ENCODE peak calls at places on chromosomes 13 and 19, in four cellular contexts. Y is pancreas, F is A549, U is ovary. Z is an unnamed sample.

GRCh38 chr13:76470991-76471390 is 415.2 kb downstream of the KCTD12 start:
- DNase-seq in Y (no peak), F (no peak), U (no peak), Z (no peak)

GRCh38 chr19:15769586-15769985 is 17.9 kb upstream of the OR10H5 start:
- DNase-seq in Y (no peak), F (no peak), U (no peak), Z (no peak)

GRCh38 chr19:14561832-14562351 is 10.0 kb downstream of the NDUFB7 start:
- DNase-seq in Y (no peak), F (no peak), U (peak), Z (peak)

GRCh38 chr13:59303433-59303832 is 860.3 kb downstream of the DIAPH3 start:
- DNase-seq in Y (no peak), F (no peak), U (no peak), Z (no peak)

GRCh38 chr19:7400815-7401214 is 52.1 kb downstream of the ARHGEF18 start:
- DNase-seq in Y (no peak), F (no peak), U (no peak), Z (no peak)

GRCh38 chr13:113589961-113590339 is 5.4 kb downstream of the TFDP1 start:
- DNase-seq in Y (peak), F (no peak), U (peak), Z (peak)

GRCh38 chr13:32984857-32985626 is 31.2 kb upstream of the KL start:
- DNase-seq in Y (no peak), F (peak), U (no peak), Z (no peak)

GRCh38 chr19:4913996-4914735 is 4.9 kb downstream of the UHRF1 start:
- DNase-seq in Y (no peak), F (no peak), U (no peak), Z (no peak)

GRCh38 chr19:6087074-6087506 is 23.2 kb downstream of the RFX2 start:
- DNase-seq in Y (no peak), F (no peak), U (no peak), Z (no peak)

GRCh38 chr13:106488075-106488474 is 47.4 kb downstream of the EFNB2 start:
- DNase-seq in Y (no peak), F (no peak), U (no peak), Z (no peak)

GRCh38 chr19:42129399-42130253 is 2.6 kb downstream of the POU2F2 start:
- DNase-seq in Y (no peak), F (no peak), U (no peak), Z (peak)

GRCh38 chr13:76512676-76513277 is 373.4 kb downstream of the KCTD12 start:
- DNase-seq in Y (no peak), F (no peak), U (no peak), Z (no peak)

GRCh38 chr13:102774596-102775375 is 1.2 kb upstream of the TEX30 start:
- DNase-seq in Y (no peak), F (no peak), U (no peak), Z (no peak)

GRCh38 chr19:10295305-10295846 is 5.6 kb downstream of the ICAM5 start:
- DNase-seq in Y (no peak), F (no peak), U (peak), Z (no peak)

GRCh38 chr19:34732548-34733255 is 1.3 kb upstream of the ZNF181 start:
- DNase-seq in Y (peak), F (no peak), U (peak), Z (no peak)

GRCh38 chr13:100306444-100306999 is 217.6 kb downstream of the PCCA start:
- DNase-seq in Y (no peak), F (no peak), U (no peak), Z (no peak)

GRCh38 chr13:110726726-110727125 is 13.2 kb downstream of the ING1 start:
- DNase-seq in Y (no peak), F (no peak), U (no peak), Z (no peak)

GRCh38 chr19:44745386-44745831 is 3.1 kb upstream of the BCL3 start:
- DNase-seq in Y (no peak), F (peak), U (peak), Z (no peak)

GRCh38 chr13:48068952-48069351 is 26.0 kb downstream of the MED4 start:
- DNase-seq in Y (no peak), F (no peak), U (no peak), Z (no peak)

GRCh38 chr13:60226507-60226906 is 62.8 kb upstream of the DIAPH3 start:
- DNase-seq in Y (peak), F (no peak), U (no peak), Z (no peak)

GRCh38 chr19:33960566-33960965 is 163.9 kb downstream of the KCTD15 start:
- DNase-seq in Y (no peak), F (no peak), U (no peak), Z (no peak)

GRCh38 chr13:112366907-112367646 is 9.1 kb upstream of the SPACA7 start:
- DNase-seq in Y (no peak), F (no peak), U (no peak), Z (no peak)

GRCh38 chr19:48489608-48490216 is 20.5 kb downstream of the CYTH2 start:
- DNase-seq in Y (peak), F (peak), U (peak), Z (peak)

GRCh38 chr13:90868321-90868920 is 479.1 kb upstream of the MIR17HG start:
- DNase-seq in Y (peak), F (no peak), U (no peak), Z (no peak)

GRCh38 chr19:1769645-1769985 is 16.3 kb downstream of the ONECUT3 start:
- DNase-seq in Y (no peak), F (no peak), U (no peak), Z (no peak)

GRCh38 chr19:32880607-32881006 is 11.0 kb upstream of the SLC7A9 start:
- DNase-seq in Y (no peak), F (no peak), U (no peak), Z (no peak)

GRCh38 chr13:35723820-35724219 is 247.3 kb upstream of the MAB21L1 start:
- DNase-seq in Y (no peak), F (no peak), U (no peak), Z (no peak)

GRCh38 chr13:41193469-41193868 is 900 bp downstream of the KBTBD7 start:
- DNase-seq in Y (peak), F (no peak), U (peak), Z (peak)

GRCh38 chr19:35741216-35741541 is 1.1 kb downstream of the IGFLR1 start:
- DNase-seq in Y (no peak), F (no peak), U (no peak), Z (no peak)

GRCh38 chr19:12687496-12688196 is at the start of gene GNG14:
- DNase-seq in Y (no peak), F (no peak), U (no peak), Z (no peak)

GRCh38 chr19:33660426-33661160 is 38.8 kb downstream of the CHST8 start:
- DNase-seq in Y (no peak), F (no peak), U (no peak), Z (no peak)

GRCh38 chr19:54114340-54114826 is 1.1 kb downstream of the TFPT start:
- DNase-seq in Y (peak), F (no peak), U (peak), Z (peak)

GRCh38 chr13:104301216-104301975 is 1235.2 kb upstream of the SLC10A2 start:
- DNase-seq in Y (no peak), F (no peak), U (no peak), Z (no peak)

GRCh38 chr13:106095919-106096318 is 439.5 kb downstream of the EFNB2 start:
- DNase-seq in Y (no peak), F (no peak), U (no peak), Z (no peak)

GRCh38 chr19:50189326-50189725 is 14.1 kb upstream of the MYH14 start:
- DNase-seq in Y (no peak), F (no peak), U (no peak), Z (no peak)

GRCh38 chr13:99481357-99481756 is 19.9 kb upstream of the TM9SF2 start:
- DNase-seq in Y (no peak), F (no peak), U (no peak), Z (no peak)

GRCh38 chr13:46516624-46517318 is 36.2 kb upstream of the LRCH1 start:
- DNase-seq in Y (no peak), F (no peak), U (no peak), Z (peak)

GRCh38 chr19:2634228-2634951 is 68.1 kb downstream of the GNG7 start:
- DNase-seq in Y (no peak), F (no peak), U (peak), Z (no peak)

Z was measured in Ammon's horn.